ENCODE peak calls at places on chromosome 11, in eight cellular contexts. D is esophagus squamous epithelium, H is IMR-90, Y is GM06990, P is foreskin fibroblast, E is cardiac muscle cell, S is breast epithelium, B is bronchial epithelial cell. M is an unnamed sample.
A peak's percentile ranks its signal among the peaks of the same experiment; 100 is the strongest.

GRCh38 chr11:75014129-75014528 is 25.4 kb downstream of the NEU3 start:
- DNase-seq in D (no peak), H (peak; percentile 95), Y (no peak), B (peak; percentile 62), P (peak; percentile 91), S (no peak), E (peak; percentile 79), M (no peak)

GRCh38 chr11:33730716-33731115 is 5.5 kb downstream of the CD59 start:
- DNase-seq in Y (no peak), D (no peak), B (no peak), E (no peak), H (no peak), P (no peak), S (no peak), M (no peak)

GRCh38 chr11:68122936-68123539 is 1.9 kb upstream of the CHKA start:
- DNase-seq in E (no peak), D (no peak), Y (no peak), S (no peak), P (no peak), H (no peak), B (no peak), M (no peak)

GRCh38 chr11:10664511-10664910 is 29.0 kb downstream of the IRAG1 start:
- DNase-seq in Y (no peak), S (no peak), P (no peak), D (no peak), B (no peak), H (no peak), E (no peak), M (no peak)

GRCh38 chr11:121757480-121758125 is 304.8 kb upstream of the SORL1-AS1 start:
- DNase-seq in B (peak; percentile 60), S (no peak), D (no peak), Y (no peak), E (no peak), H (no peak), P (peak; percentile 23), M (no peak)

GRCh38 chr11:131370901-131371790 is 731 bp downstream of the NTM start:
- DNase-seq in S (no peak), P (peak; percentile 2), Y (no peak), H (no peak), D (no peak), E (no peak), B (no peak), M (no peak)

GRCh38 chr11:11966826-11967668 is 41.4 kb downstream of the DKK3 start:
- DNase-seq in P (peak; percentile 63), E (peak; percentile 53), Y (peak; percentile 39), D (no peak), H (peak; percentile 37), B (peak; percentile 30), S (no peak), M (no peak)

GRCh38 chr11:115132829-115133228 is 371.4 kb downstream of the CADM1 start:
- DNase-seq in P (no peak), S (no peak), B (no peak), Y (no peak), D (no peak), E (no peak), H (no peak), M (no peak)

GRCh38 chr11:118217575-118217974 is 7.2 kb downstream of the JAML start:
- DNase-seq in D (no peak), B (no peak), S (no peak), E (no peak), P (no peak), H (no peak), Y (no peak), M (no peak)

GRCh38 chr11:123973816-123974215 is 3.8 kb downstream of the OR10S1 start:
- DNase-seq in P (peak; percentile 79), D (no peak), E (peak; percentile 78), B (peak; percentile 99), Y (no peak), H (peak; percentile 4), S (no peak), M (no peak)

GRCh38 chr11:124872741-124873140 is 7.5 kb downstream of the ROBO3 start:
- DNase-seq in H (no peak), E (no peak), P (no peak), D (no peak), Y (no peak), S (no peak), B (no peak), M (no peak)

GRCh38 chr11:114080219-114080618 is 20.7 kb downstream of the ZBTB16 start:
- DNase-seq in B (peak; percentile 68), P (peak; percentile 61), D (no peak), E (peak; percentile 68), Y (no peak), S (no peak), H (no peak), M (peak; percentile 81)

GRCh38 chr11:128297111-128297651 is 290.2 kb downstream of the ETS1 start:
- DNase-seq in D (no peak), E (no peak), Y (no peak), B (no peak), S (no peak), P (no peak), H (peak; percentile 18), M (no peak)
- TF ChIP-seq CTCF in D (no peak), E (no peak), Y (no peak), B (no peak), S (no peak), P (no peak), H (no peak), M (no peak)

GRCh38 chr11:116255234-116255953 is 517.4 kb downstream of the BUD13 start:
- DNase-seq in D (no peak), Y (no peak), S (no peak), B (no peak), H (no peak), P (no peak), E (no peak), M (no peak)

GRCh38 chr11:116244889-116245288 is 527.9 kb downstream of the BUD13 start:
- DNase-seq in H (no peak), Y (no peak), D (no peak), P (no peak), B (no peak), E (no peak), S (no peak), M (no peak)

GRCh38 chr11:116244425-116244824 is 528.4 kb downstream of the BUD13 start:
- DNase-seq in P (no peak), D (no peak), B (no peak), E (no peak), Y (no peak), S (no peak), H (no peak), M (no peak)

GRCh38 chr11:116243975-116244374 is 528.8 kb downstream of the BUD13 start:
- DNase-seq in Y (no peak), B (no peak), H (no peak), E (no peak), D (no peak), P (no peak), S (no peak), M (no peak)

DNA sequence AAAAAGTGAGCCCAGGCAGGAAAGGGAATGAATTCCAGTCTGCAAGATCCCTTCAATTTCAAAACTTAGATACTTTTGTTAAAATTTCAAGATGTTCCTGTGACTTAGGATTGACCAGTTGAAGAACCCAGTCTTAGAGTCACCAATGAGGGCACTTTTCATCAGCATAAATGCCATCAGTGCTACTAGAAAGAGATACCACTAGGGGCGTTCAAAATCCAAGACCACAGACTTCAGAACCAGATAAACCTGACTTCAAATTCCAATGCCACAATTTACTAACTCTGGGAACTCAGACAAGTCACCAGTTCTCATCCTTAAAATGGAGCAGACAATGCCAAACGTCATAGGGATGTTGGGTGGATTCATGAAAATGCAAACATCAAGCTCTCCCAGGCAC is 523.2 kb downstream of the BUD13 start:
- DNase-seq in S (no peak), B (no peak), D (no peak), E (no peak), Y (no peak), H (no peak), P (no peak), M (peak; percentile 1)
- TF ChIP-seq CTCF in S (no peak), B (no peak), D (no peak), E (no peak), Y (peak; percentile 12), H (no peak), P (no peak), M (no peak)

GRCh38 chr11:3044004-3044403 is 13.2 kb downstream of the CARS1 start:
- DNase-seq in S (no peak), D (no peak), P (peak; percentile 60), Y (no peak), H (peak; percentile 24), B (no peak), E (peak; percentile 47), M (no peak)

GRCh38 chr11:3046641-3047040 is 10.6 kb downstream of the CARS1 start:
- DNase-seq in S (no peak), H (no peak), D (no peak), B (no peak), Y (no peak), P (no peak), E (no peak), M (no peak)

GRCh38 chr11:3044915-3045314 is 12.3 kb downstream of the CARS1 start:
- DNase-seq in S (no peak), E (no peak), Y (no peak), B (no peak), D (no peak), P (no peak), H (no peak), M (no peak)

GRCh38 chr11:3047637-3048036 is 9.6 kb downstream of the CARS1 start:
- DNase-seq in S (no peak), H (no peak), E (no peak), B (no peak), D (no peak), Y (no peak), P (no peak), M (no peak)

DNA sequence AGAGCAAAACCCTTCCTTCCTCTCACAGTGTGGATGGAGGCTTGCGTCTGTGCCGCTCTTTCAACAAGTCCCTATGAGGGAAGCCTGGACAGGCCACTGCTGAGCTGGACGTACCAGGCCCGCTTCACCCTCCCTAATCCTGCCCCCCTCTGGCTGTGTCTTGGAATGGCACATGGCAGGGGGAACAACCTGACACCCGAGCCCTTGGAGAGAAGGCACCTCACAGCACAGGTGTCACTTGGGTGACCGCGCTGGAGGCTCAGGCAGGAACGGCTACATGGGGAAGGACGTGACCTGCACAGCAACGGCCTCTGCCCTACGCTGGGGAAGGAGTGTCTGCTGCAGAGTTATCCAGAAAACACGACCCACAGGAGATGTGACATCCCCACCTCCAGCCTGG is 11.0 kb downstream of the CARS1 start:
- DNase-seq in B (no peak), Y (no peak), E (no peak), H (no peak), P (no peak), D (no peak), S (no peak), M (no peak)
- TF ChIP-seq CTCF in B (peak; percentile 31), Y (peak; percentile 10), E (peak; percentile 19), H (peak; percentile 20), P (peak; percentile 26), D (no peak), S (no peak), M (peak; percentile 27)

DNA sequence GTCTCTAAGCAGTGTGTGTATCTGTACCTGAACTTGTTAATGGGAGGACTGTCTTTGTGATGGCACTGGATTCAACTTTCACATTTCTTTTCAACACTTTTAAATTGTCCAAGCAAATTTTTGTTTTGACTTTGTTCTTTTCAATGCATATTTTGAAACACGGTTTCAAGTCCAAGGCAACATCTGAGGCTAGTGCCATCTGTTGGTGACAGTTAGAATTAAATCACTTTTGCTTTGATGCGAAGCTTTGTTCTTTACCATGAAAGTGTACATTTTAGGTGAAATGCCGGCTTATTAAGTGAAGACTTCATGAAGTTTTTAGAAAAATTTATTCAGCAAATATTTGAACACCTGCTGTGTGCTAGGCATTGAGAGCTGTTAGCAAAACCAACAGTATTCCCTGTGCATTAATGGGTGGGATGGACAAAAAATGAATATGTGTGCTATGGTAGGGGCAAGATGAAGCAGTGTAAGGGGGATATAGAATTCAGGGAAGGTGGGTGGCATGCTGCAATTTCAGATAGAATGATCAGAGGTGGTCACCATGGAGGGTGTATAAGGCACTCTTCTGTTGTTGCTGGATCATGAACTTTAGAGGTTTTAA is 70.2 kb downstream of the DDX10 start:
- DNase-seq in S (no peak), D (no peak), E (peak; percentile 29), B (peak; percentile 52), P (peak; percentile 23), H (peak; percentile 19), Y (no peak), M (no peak)
- TF ChIP-seq CTCF in S (no peak), D (peak; percentile 28), E (peak; percentile 42), B (peak; percentile 54), P (peak; percentile 39), H (peak; percentile 39), Y (peak; percentile 66), M (peak; percentile 52)